ENCODE peak calls at places on chromosomes 4 and X, in four cellular contexts. Z, O, S and P are unnamed samples.
A peak's percentile ranks its signal among the peaks of the same experiment; 100 is the strongest.

GRCh38 chrX:2409796-2410195 is 91.0 kb downstream of the DHRSX start:
- DNase-seq in S (no peak), Z (no peak), O (no peak), P (no peak)

GRCh38 chr4:77193511-77194236 is 36.7 kb downstream of the CCNG2 start:
- DNase-seq in O (peak; percentile 55), Z (no peak), S (no peak), P (peak; percentile 60)

GRCh38 chr4:90515191-90515590 is 388.0 kb downstream of the CCSER1 start:
- DNase-seq in S (no peak), Z (no peak), O (no peak), P (no peak)

GRCh38 chr4:90025248-90025647 is 101.9 kb upstream of the CCSER1 start:
- DNase-seq in S (peak; percentile 0), O (no peak), Z (no peak), P (no peak)

GRCh38 chr4:38688676-38689355 is 24.8 kb downstream of the KLF3 start:
- DNase-seq in Z (no peak), O (no peak), S (no peak), P (no peak)

GRCh38 chr4:107243141-107243779 is 207.1 kb upstream of the DKK2 start:
- DNase-seq in S (no peak), Z (no peak), O (peak; percentile 16), P (no peak)

GRCh38 chr4:59094505-59094904 is 1984.3 kb upstream of the IGFBP7 start:
- DNase-seq in O (no peak), S (no peak), Z (no peak), P (no peak)

GRCh38 chr4:13918110-13918509 is 290.6 kb upstream of the BOD1L1 start:
- DNase-seq in O (peak; percentile 33), Z (no peak), S (peak; percentile 100), P (peak; percentile 24)

GRCh38 chr4:162682651-162683050 is 484.0 kb downstream of the NAF1 start:
- DNase-seq in S (no peak), O (no peak), Z (no peak), P (no peak)

GRCh38 chr4:94892051-94892450 is 134.3 kb downstream of the BMPR1B start:
- DNase-seq in O (no peak), Z (no peak), S (no peak), P (no peak)

GRCh38 chr4:16082424-16083216 is 1.2 kb downstream of the PROM1 start:
- DNase-seq in Z (no peak), S (no peak), O (no peak), P (no peak)

GRCh38 chr4:144820115-144820514 is 174.2 kb downstream of the HHIP start:
- DNase-seq in Z (no peak), S (peak; percentile 11), O (no peak), P (no peak)

GRCh38 chr4:55170462-55170861 is 45.1 kb upstream of the KDR start:
- DNase-seq in S (peak; percentile 10), Z (no peak), O (no peak), P (no peak)

GRCh38 chr4:47145630-47146029 is 114.3 kb downstream of the GABRB1 start:
- DNase-seq in S (peak; percentile 92), Z (no peak), O (no peak), P (no peak)

GRCh38 chrX:151019837-151020236 is 36.7 kb downstream of the HMGB3 start:
- DNase-seq in O (no peak), Z (no peak), S (peak; percentile 46), P (no peak)

GRCh38 chr4:71009091-71009490 is 15.6 kb downstream of the DCK start:
- DNase-seq in O (no peak), S (peak; percentile 72), Z (no peak), P (no peak)

GRCh38 chr4:125187221-125187620 is 127.5 kb upstream of the FAT4 start:
- DNase-seq in S (peak; percentile 75), Z (no peak), O (no peak), P (no peak)

GRCh38 chr4:26181616-26182015 is 139.2 kb upstream of the RBPJ start:
- DNase-seq in Z (no peak), O (no peak), S (peak; percentile 77), P (no peak)